ENCODE peak calls at places on chromosomes 3 and 15, in nine cellular contexts. A, H, R, J, N, X, I, Q and M are unnamed samples.
A peak's percentile ranks its signal among the peaks of the same experiment; 100 is the strongest.

GRCh38 chr15:55254916-55255679 is 34.5 kb downstream of the RAB27A start:
- DNase-seq in A (no peak), H (no peak), R (no peak), J (no peak), N (no peak), X (no peak), I (no peak), Q (no peak), M (no peak)

GRCh38 chr15:67892559-67893377 is 52.9 kb upstream of the RNU6-1 start:
- DNase-seq in A (no peak), H (no peak), R (peak; percentile 81), J (no peak), N (no peak), X (peak; percentile 51), I (no peak), Q (no peak), M (no peak)

GRCh38 chr15:74174216-74174965 is 881 bp downstream of the ISLR start:
- DNase-seq in A (no peak), H (no peak), R (peak; percentile 82), J (no peak), N (peak; percentile 62), X (peak; percentile 42), I (no peak), Q (no peak), M (no peak)

GRCh38 chr3:66469220-66469640 is 31.6 kb downstream of the LRIG1 start:
- DNase-seq in A (no peak), H (no peak), R (no peak), J (no peak), N (no peak), X (no peak), I (peak; percentile 39), Q (no peak), M (no peak)

GRCh38 chr15:26287381-26287780 is 424.3 kb upstream of the ATP10A start:
- DNase-seq in A (no peak), H (no peak), R (no peak), J (no peak), N (no peak), X (no peak), I (no peak), Q (no peak), M (no peak)

GRCh38 chr3:19267040-19267439 is 118.7 kb downstream of the KCNH8 start:
- DNase-seq in A (no peak), H (no peak), R (no peak), J (no peak), N (no peak), X (no peak), I (no peak), Q (no peak), M (no peak)

GRCh38 chr3:156865732-156866131 is 39.6 kb downstream of the LEKR1 start:
- DNase-seq in A (no peak), H (no peak), R (no peak), J (no peak), N (no peak), X (peak; percentile 26), I (peak; percentile 46), Q (no peak), M (no peak)

GRCh38 chr3:129893616-129894070 is at the start of gene TMCC1:
- DNase-seq in A (peak; percentile 94), H (peak; percentile 81), R (peak; percentile 87), J (peak; percentile 63), N (peak; percentile 87), X (peak; percentile 81), I (peak; percentile 45), Q (peak; percentile 54), M (peak; percentile 33)

GRCh38 chr15:48086162-48086561 is 34.6 kb upstream of the SLC24A5 start:
- DNase-seq in A (no peak), H (no peak), R (no peak), J (no peak), N (no peak), X (no peak), I (no peak), Q (no peak), M (no peak)

GRCh38 chr15:48086582-48086981 is 34.2 kb upstream of the SLC24A5 start:
- DNase-seq in A (no peak), H (no peak), R (no peak), J (no peak), N (no peak), X (peak; percentile 36), I (no peak), Q (no peak), M (peak; percentile 81)

GRCh38 chr15:48089664-48090063 is 31.1 kb upstream of the SLC24A5 start:
- DNase-seq in A (no peak), H (no peak), R (no peak), J (no peak), N (no peak), X (no peak), I (no peak), Q (no peak), M (no peak)

GRCh38 chr15:48087844-48088243 is 32.9 kb upstream of the SLC24A5 start:
- DNase-seq in A (no peak), H (no peak), R (no peak), J (no peak), N (no peak), X (no peak), I (no peak), Q (no peak), M (no peak)

DNA sequence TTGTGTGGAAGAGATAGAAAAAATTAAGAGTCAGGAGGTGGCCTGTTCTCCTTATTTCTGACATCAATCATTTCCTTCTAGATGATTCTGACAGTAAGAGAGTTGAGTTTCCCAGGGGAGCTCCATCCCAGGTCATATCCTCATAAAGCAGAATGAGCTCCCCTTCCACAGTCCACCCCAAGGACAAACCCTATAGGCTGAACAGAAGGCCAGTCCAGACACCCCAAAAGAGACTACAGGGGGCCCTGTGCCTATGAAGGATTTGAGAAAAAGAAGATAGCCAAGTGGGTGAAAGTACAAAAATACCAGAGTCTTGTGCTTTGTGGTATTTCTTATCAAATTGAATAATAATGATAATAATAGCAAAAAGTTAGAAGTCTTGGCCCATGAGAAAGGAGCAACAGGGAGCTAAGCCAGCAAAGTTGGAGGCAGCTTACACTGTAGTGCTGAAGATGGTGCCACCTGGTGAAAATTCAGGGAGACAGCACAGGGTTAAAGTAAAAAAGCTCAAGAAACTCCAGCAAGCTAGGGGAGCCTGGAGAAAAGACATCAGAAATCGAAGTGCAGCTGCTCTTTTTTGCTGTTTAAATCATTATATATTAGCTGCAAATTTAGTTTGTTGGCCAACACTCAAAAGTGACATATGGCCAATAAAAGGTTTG is 35.9 kb upstream of the SLC24A5 start:
- DNase-seq in A (no peak), H (no peak), R (no peak), J (no peak), N (no peak), X (peak; percentile 42), I (peak; percentile 25), Q (no peak), M (peak; percentile 59)
- TF ChIP-seq CTCF in A (no peak), H (no peak), R (no peak), J (peak; percentile 37), N (no peak), X (peak; percentile 31), I (peak; percentile 66), Q (peak; percentile 59), M (peak; percentile 78)

GRCh38 chr3:41076399-41076798 is 122.9 kb upstream of the CTNNB1 start:
- DNase-seq in A (no peak), H (no peak), R (no peak), J (no peak), N (no peak), X (no peak), I (no peak), Q (no peak), M (no peak)

GRCh38 chr3:41073190-41073589 is 126.1 kb upstream of the CTNNB1 start:
- DNase-seq in A (no peak), H (no peak), R (no peak), J (no peak), N (no peak), X (peak; percentile 8), I (no peak), Q (no peak), M (no peak)

DNA sequence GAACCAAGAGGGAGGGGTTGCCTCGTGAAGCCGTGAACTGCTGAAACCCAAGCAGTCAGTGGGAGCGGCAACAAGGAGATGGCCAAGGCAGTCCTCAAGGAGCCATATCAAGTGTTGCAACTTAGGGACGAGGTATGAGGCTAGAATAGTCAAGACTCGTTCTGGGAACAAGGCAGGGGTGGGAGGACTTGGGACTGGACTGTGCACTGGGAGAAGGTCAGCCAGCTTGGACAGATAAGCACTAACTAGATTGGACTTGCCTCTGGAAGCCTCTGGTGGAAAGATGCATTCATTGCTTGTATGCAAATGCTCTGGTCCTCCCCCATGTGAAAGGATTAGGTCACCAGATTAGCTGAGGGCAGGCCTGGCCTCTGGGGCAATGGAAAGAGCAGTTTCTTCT is 123.3 kb upstream of the CTNNB1 start:
- DNase-seq in A (no peak), H (no peak), R (peak; percentile 66), J (peak; percentile 86), N (peak; percentile 30), X (peak; percentile 23), I (no peak), Q (no peak), M (no peak)
- TF ChIP-seq CTCF in A (no peak), H (no peak), R (no peak), J (peak; percentile 25), N (no peak), X (no peak), I (no peak), Q (no peak), M (no peak)

GRCh38 chr3:57064615-57065014 is 4.2 kb downstream of the SPATA12 start:
- DNase-seq in A (no peak), H (no peak), R (no peak), J (no peak), N (no peak), X (no peak), I (no peak), Q (no peak), M (no peak)

GRCh38 chr3:57068437-57069089 is 8.1 kb downstream of the SPATA12 start:
- DNase-seq in A (peak; percentile 18), H (peak; percentile 49), R (peak; percentile 84), J (peak; percentile 82), N (peak; percentile 32), X (peak; percentile 85), I (peak; percentile 51), Q (peak; percentile 75), M (peak; percentile 78)

GRCh38 chr3:57063027-57063426 is 2.6 kb downstream of the SPATA12 start:
- DNase-seq in A (no peak), H (no peak), R (no peak), J (no peak), N (no peak), X (no peak), I (no peak), Q (no peak), M (no peak)

GRCh38 chr3:57066471-57066870 is 6.0 kb downstream of the SPATA12 start:
- DNase-seq in A (no peak), H (no peak), R (no peak), J (no peak), N (no peak), X (no peak), I (no peak), Q (no peak), M (no peak)

DNA sequence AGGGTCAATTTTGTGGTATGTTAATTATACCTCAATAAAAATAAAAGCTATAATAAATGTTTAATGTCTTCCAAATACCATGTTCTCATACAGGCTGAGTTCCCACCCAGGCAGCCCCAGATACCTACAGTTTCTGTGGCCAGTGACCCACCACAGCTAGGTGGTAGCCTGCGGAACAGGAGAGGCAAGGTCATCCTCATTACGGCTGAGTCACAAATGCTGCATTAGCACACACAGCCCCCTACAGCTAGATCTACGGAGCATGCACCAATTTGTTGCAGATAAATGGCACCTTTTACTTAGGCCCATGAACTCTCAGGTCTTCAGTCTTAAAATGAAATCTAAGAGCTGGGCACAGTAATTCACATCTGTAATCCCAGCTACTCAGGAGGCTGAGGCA is 5.1 kb downstream of the SPATA12 start:
- DNase-seq in A (no peak), H (no peak), R (no peak), J (no peak), N (no peak), X (no peak), I (no peak), Q (no peak), M (peak; percentile 80)
- TF ChIP-seq CTCF in A (no peak), H (no peak), R (no peak), J (no peak), N (no peak), X (no peak), I (no peak), Q (no peak), M (peak; percentile 30)

DNA sequence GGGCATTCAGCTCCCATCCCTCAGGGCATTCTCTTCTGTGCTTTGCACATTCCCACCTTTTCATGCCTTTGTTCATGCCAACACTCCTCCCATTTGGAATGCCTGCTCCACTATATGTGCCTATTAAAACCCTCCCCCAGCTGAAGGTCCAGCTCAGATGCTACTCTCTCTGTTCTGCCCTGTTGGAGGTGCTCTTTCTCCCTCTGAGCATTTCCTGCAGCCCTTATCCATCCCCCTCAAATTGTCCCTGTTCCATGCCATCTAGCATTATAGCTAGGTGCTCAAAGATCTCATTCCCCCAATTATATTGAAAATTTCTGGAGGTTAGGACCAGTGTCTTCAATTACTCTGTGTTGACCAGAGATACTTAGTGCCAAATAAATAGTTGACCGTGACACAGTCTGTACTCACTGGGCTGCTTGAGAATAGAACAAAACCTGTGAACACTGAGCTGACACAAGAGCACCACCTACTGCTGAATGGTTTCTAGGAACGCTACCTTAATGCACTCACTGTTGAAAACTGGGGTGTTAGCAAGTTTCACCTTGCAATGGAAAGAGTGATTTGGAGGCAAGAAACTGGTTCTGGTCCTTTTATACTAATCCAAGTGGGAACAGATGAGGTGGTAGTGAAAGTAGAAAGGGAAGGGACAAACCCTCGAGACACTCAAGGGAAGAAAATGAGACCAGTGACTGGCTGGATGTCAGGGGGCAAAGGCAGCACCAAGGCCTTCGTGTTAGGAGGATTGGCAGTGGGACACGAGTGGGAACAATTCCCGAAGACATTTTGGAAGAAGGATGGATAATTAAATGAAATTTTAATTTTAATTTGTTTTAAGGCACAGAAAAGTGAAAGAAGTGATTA is 289.8 kb upstream of the ROPN1 start:
- DNase-seq in A (no peak), H (no peak), R (no peak), J (no peak), N (no peak), X (peak; percentile 65), I (peak; percentile 48), Q (no peak), M (no peak)
- TF ChIP-seq CTCF in A (peak; percentile 29), H (no peak), R (peak; percentile 33), J (peak; percentile 72), N (peak; percentile 74), X (peak; percentile 63), I (peak; percentile 80), Q (peak; percentile 84), M (peak; percentile 70)